ENCODE peak calls at places on chromosomes 4 and X, in seven cellular contexts. One of them, this sample, is unnamed.

GRCh38 chrX:110399497-110399896 is 40.8 kb downstream of the RTL9 start:
- DNase-seq in mammary epithelial cell: no peak
- DNase-seq in activated CD4-positive, alpha-beta T cell treated with anti-CD3 and anti-CD28 coated beads, Interleukin-2, amount 50 U/mL, for 1 hour: no peak
- DNase-seq in stimulated activated CD4-positive, alpha-beta T cell treated with anti-CD3 and anti-CD28 coated beads, TNF-alpha, amount 100 ng/mL, for 48 hours: no peak
- DNase-seq in activated CD4-positive, CD25-positive, alpha-beta regulatory T cell treated with anti-CD3 and anti-CD28 coated beads, Interleukin-2, amount 50 U/mL, for 72 hours: no peak
- DNase-seq in nephron progenitor cell: no peak
- DNase-seq in NCI-H2171 treated with DMSO at 0.1 percent for 48 hours: no peak
- DNase-seq in this sample: no peak

GRCh38 chrX:115898382-115899001 is 272.1 kb upstream of the AGTR2 start:
- DNase-seq in mammary epithelial cell: peak
- DNase-seq in activated CD4-positive, alpha-beta T cell treated with anti-CD3 and anti-CD28 coated beads, Interleukin-2, amount 50 U/mL, for 1 hour: no peak
- DNase-seq in stimulated activated CD4-positive, alpha-beta T cell treated with anti-CD3 and anti-CD28 coated beads, TNF-alpha, amount 100 ng/mL, for 48 hours: peak
- DNase-seq in activated CD4-positive, CD25-positive, alpha-beta regulatory T cell treated with anti-CD3 and anti-CD28 coated beads, Interleukin-2, amount 50 U/mL, for 72 hours: no peak
- DNase-seq in nephron progenitor cell: no peak
- DNase-seq in NCI-H2171 treated with DMSO at 0.1 percent for 48 hours: peak
- DNase-seq in this sample: peak

GRCh38 chrX:13899607-13900006 is 82.7 kb upstream of the GPM6B start:
- DNase-seq in mammary epithelial cell: peak
- DNase-seq in activated CD4-positive, alpha-beta T cell treated with anti-CD3 and anti-CD28 coated beads, Interleukin-2, amount 50 U/mL, for 1 hour: no peak
- DNase-seq in stimulated activated CD4-positive, alpha-beta T cell treated with anti-CD3 and anti-CD28 coated beads, TNF-alpha, amount 100 ng/mL, for 48 hours: no peak
- DNase-seq in activated CD4-positive, CD25-positive, alpha-beta regulatory T cell treated with anti-CD3 and anti-CD28 coated beads, Interleukin-2, amount 50 U/mL, for 72 hours: no peak
- DNase-seq in nephron progenitor cell: no peak
- DNase-seq in NCI-H2171 treated with DMSO at 0.1 percent for 48 hours: peak
- DNase-seq in this sample: peak

GRCh38 chr4:161883157-161883556 is 280.6 kb downstream of the FSTL5 start:
- DNase-seq in mammary epithelial cell: no peak
- DNase-seq in activated CD4-positive, alpha-beta T cell treated with anti-CD3 and anti-CD28 coated beads, Interleukin-2, amount 50 U/mL, for 1 hour: no peak
- DNase-seq in stimulated activated CD4-positive, alpha-beta T cell treated with anti-CD3 and anti-CD28 coated beads, TNF-alpha, amount 100 ng/mL, for 48 hours: no peak
- DNase-seq in activated CD4-positive, CD25-positive, alpha-beta regulatory T cell treated with anti-CD3 and anti-CD28 coated beads, Interleukin-2, amount 50 U/mL, for 72 hours: no peak
- DNase-seq in nephron progenitor cell: no peak
- DNase-seq in NCI-H2171 treated with DMSO at 0.1 percent for 48 hours: no peak
- DNase-seq in this sample: no peak

GRCh38 chr4:22345678-22346077 is 170.2 kb downstream of the ADGRA3 start:
- DNase-seq in mammary epithelial cell: no peak
- DNase-seq in activated CD4-positive, alpha-beta T cell treated with anti-CD3 and anti-CD28 coated beads, Interleukin-2, amount 50 U/mL, for 1 hour: no peak
- DNase-seq in stimulated activated CD4-positive, alpha-beta T cell treated with anti-CD3 and anti-CD28 coated beads, TNF-alpha, amount 100 ng/mL, for 48 hours: no peak
- DNase-seq in activated CD4-positive, CD25-positive, alpha-beta regulatory T cell treated with anti-CD3 and anti-CD28 coated beads, Interleukin-2, amount 50 U/mL, for 72 hours: no peak
- DNase-seq in nephron progenitor cell: no peak
- DNase-seq in NCI-H2171 treated with DMSO at 0.1 percent for 48 hours: no peak
- DNase-seq in this sample: no peak

GRCh38 chr4:128427832-128428366 is 140.3 kb upstream of the PGRMC2 start:
- DNase-seq in mammary epithelial cell: peak
- DNase-seq in activated CD4-positive, alpha-beta T cell treated with anti-CD3 and anti-CD28 coated beads, Interleukin-2, amount 50 U/mL, for 1 hour: no peak
- DNase-seq in stimulated activated CD4-positive, alpha-beta T cell treated with anti-CD3 and anti-CD28 coated beads, TNF-alpha, amount 100 ng/mL, for 48 hours: no peak
- DNase-seq in activated CD4-positive, CD25-positive, alpha-beta regulatory T cell treated with anti-CD3 and anti-CD28 coated beads, Interleukin-2, amount 50 U/mL, for 72 hours: no peak
- DNase-seq in nephron progenitor cell: no peak
- DNase-seq in NCI-H2171 treated with DMSO at 0.1 percent for 48 hours: peak
- DNase-seq in this sample: peak

GRCh38 chr4:11263208-11263607 is 165.5 kb downstream of the HS3ST1 start:
- DNase-seq in mammary epithelial cell: no peak
- DNase-seq in activated CD4-positive, alpha-beta T cell treated with anti-CD3 and anti-CD28 coated beads, Interleukin-2, amount 50 U/mL, for 1 hour: no peak
- DNase-seq in stimulated activated CD4-positive, alpha-beta T cell treated with anti-CD3 and anti-CD28 coated beads, TNF-alpha, amount 100 ng/mL, for 48 hours: no peak
- DNase-seq in activated CD4-positive, CD25-positive, alpha-beta regulatory T cell treated with anti-CD3 and anti-CD28 coated beads, Interleukin-2, amount 50 U/mL, for 72 hours: no peak
- DNase-seq in nephron progenitor cell: no peak
- DNase-seq in NCI-H2171 treated with DMSO at 0.1 percent for 48 hours: no peak
- DNase-seq in this sample: no peak

GRCh38 chr4:156705291-156705690 is 266.3 kb downstream of the PDGFC start:
- DNase-seq in mammary epithelial cell: peak
- DNase-seq in activated CD4-positive, alpha-beta T cell treated with anti-CD3 and anti-CD28 coated beads, Interleukin-2, amount 50 U/mL, for 1 hour: no peak
- DNase-seq in stimulated activated CD4-positive, alpha-beta T cell treated with anti-CD3 and anti-CD28 coated beads, TNF-alpha, amount 100 ng/mL, for 48 hours: no peak
- DNase-seq in activated CD4-positive, CD25-positive, alpha-beta regulatory T cell treated with anti-CD3 and anti-CD28 coated beads, Interleukin-2, amount 50 U/mL, for 72 hours: no peak
- DNase-seq in nephron progenitor cell: no peak
- DNase-seq in NCI-H2171 treated with DMSO at 0.1 percent for 48 hours: no peak
- DNase-seq in this sample: peak

GRCh38 chr4:173013232-173013932 is 155.2 kb upstream of the GALNT7 start:
- DNase-seq in mammary epithelial cell: no peak
- DNase-seq in activated CD4-positive, alpha-beta T cell treated with anti-CD3 and anti-CD28 coated beads, Interleukin-2, amount 50 U/mL, for 1 hour: peak
- DNase-seq in stimulated activated CD4-positive, alpha-beta T cell treated with anti-CD3 and anti-CD28 coated beads, TNF-alpha, amount 100 ng/mL, for 48 hours: peak
- DNase-seq in activated CD4-positive, CD25-positive, alpha-beta regulatory T cell treated with anti-CD3 and anti-CD28 coated beads, Interleukin-2, amount 50 U/mL, for 72 hours: peak
- DNase-seq in nephron progenitor cell: peak
- DNase-seq in NCI-H2171 treated with DMSO at 0.1 percent for 48 hours: peak
- DNase-seq in this sample: peak

GRCh38 chr4:38872620-38873019 is 5.0 kb downstream of the FAM114A1 start:
- DNase-seq in mammary epithelial cell: no peak
- DNase-seq in activated CD4-positive, alpha-beta T cell treated with anti-CD3 and anti-CD28 coated beads, Interleukin-2, amount 50 U/mL, for 1 hour: no peak
- DNase-seq in stimulated activated CD4-positive, alpha-beta T cell treated with anti-CD3 and anti-CD28 coated beads, TNF-alpha, amount 100 ng/mL, for 48 hours: no peak
- DNase-seq in activated CD4-positive, CD25-positive, alpha-beta regulatory T cell treated with anti-CD3 and anti-CD28 coated beads, Interleukin-2, amount 50 U/mL, for 72 hours: no peak
- DNase-seq in nephron progenitor cell: no peak
- DNase-seq in NCI-H2171 treated with DMSO at 0.1 percent for 48 hours: no peak
- DNase-seq in this sample: peak

GRCh38 chr4:73315091-73315490 is 56.5 kb upstream of the ANKRD17 start:
- DNase-seq in mammary epithelial cell: peak
- DNase-seq in activated CD4-positive, alpha-beta T cell treated with anti-CD3 and anti-CD28 coated beads, Interleukin-2, amount 50 U/mL, for 1 hour: no peak
- DNase-seq in stimulated activated CD4-positive, alpha-beta T cell treated with anti-CD3 and anti-CD28 coated beads, TNF-alpha, amount 100 ng/mL, for 48 hours: no peak
- DNase-seq in activated CD4-positive, CD25-positive, alpha-beta regulatory T cell treated with anti-CD3 and anti-CD28 coated beads, Interleukin-2, amount 50 U/mL, for 72 hours: no peak
- DNase-seq in nephron progenitor cell: no peak
- DNase-seq in NCI-H2171 treated with DMSO at 0.1 percent for 48 hours: no peak
- DNase-seq in this sample: peak

GRCh38 chr4:81620442-81620841 is 148.7 kb upstream of the RASGEF1B start:
- DNase-seq in mammary epithelial cell: peak
- DNase-seq in activated CD4-positive, alpha-beta T cell treated with anti-CD3 and anti-CD28 coated beads, Interleukin-2, amount 50 U/mL, for 1 hour: no peak
- DNase-seq in stimulated activated CD4-positive, alpha-beta T cell treated with anti-CD3 and anti-CD28 coated beads, TNF-alpha, amount 100 ng/mL, for 48 hours: no peak
- DNase-seq in activated CD4-positive, CD25-positive, alpha-beta regulatory T cell treated with anti-CD3 and anti-CD28 coated beads, Interleukin-2, amount 50 U/mL, for 72 hours: no peak
- DNase-seq in nephron progenitor cell: no peak
- DNase-seq in NCI-H2171 treated with DMSO at 0.1 percent for 48 hours: no peak
- DNase-seq in this sample: no peak

GRCh38 chrX:3326721-3327120 is 19.7 kb downstream of the MXRA5 start:
- DNase-seq in mammary epithelial cell: no peak
- DNase-seq in activated CD4-positive, alpha-beta T cell treated with anti-CD3 and anti-CD28 coated beads, Interleukin-2, amount 50 U/mL, for 1 hour: no peak
- DNase-seq in stimulated activated CD4-positive, alpha-beta T cell treated with anti-CD3 and anti-CD28 coated beads, TNF-alpha, amount 100 ng/mL, for 48 hours: no peak
- DNase-seq in activated CD4-positive, CD25-positive, alpha-beta regulatory T cell treated with anti-CD3 and anti-CD28 coated beads, Interleukin-2, amount 50 U/mL, for 72 hours: no peak
- DNase-seq in nephron progenitor cell: no peak
- DNase-seq in NCI-H2171 treated with DMSO at 0.1 percent for 48 hours: no peak
- DNase-seq in this sample: no peak

GRCh38 chr4:136558940-136559494 is 973.3 kb downstream of the PCDH18 start:
- DNase-seq in mammary epithelial cell: no peak
- DNase-seq in activated CD4-positive, alpha-beta T cell treated with anti-CD3 and anti-CD28 coated beads, Interleukin-2, amount 50 U/mL, for 1 hour: no peak
- DNase-seq in stimulated activated CD4-positive, alpha-beta T cell treated with anti-CD3 and anti-CD28 coated beads, TNF-alpha, amount 100 ng/mL, for 48 hours: no peak
- DNase-seq in activated CD4-positive, CD25-positive, alpha-beta regulatory T cell treated with anti-CD3 and anti-CD28 coated beads, Interleukin-2, amount 50 U/mL, for 72 hours: no peak
- DNase-seq in nephron progenitor cell: no peak
- DNase-seq in NCI-H2171 treated with DMSO at 0.1 percent for 48 hours: peak
- DNase-seq in this sample: no peak

GRCh38 chrX:66046612-66047235 is 6.8 kb upstream of the VSIG4 start:
- DNase-seq in mammary epithelial cell: no peak
- DNase-seq in activated CD4-positive, alpha-beta T cell treated with anti-CD3 and anti-CD28 coated beads, Interleukin-2, amount 50 U/mL, for 1 hour: no peak
- DNase-seq in stimulated activated CD4-positive, alpha-beta T cell treated with anti-CD3 and anti-CD28 coated beads, TNF-alpha, amount 100 ng/mL, for 48 hours: peak
- DNase-seq in activated CD4-positive, CD25-positive, alpha-beta regulatory T cell treated with anti-CD3 and anti-CD28 coated beads, Interleukin-2, amount 50 U/mL, for 72 hours: no peak
- DNase-seq in nephron progenitor cell: no peak
- DNase-seq in NCI-H2171 treated with DMSO at 0.1 percent for 48 hours: no peak
- DNase-seq in this sample: no peak